ENCODE peak calls at places on chromosome 11, in four cellular contexts. H is Peyer's patch, T is Calu3, O is CD14-positive monocyte. X is an unnamed sample.

GRCh38 chr11:129625930-129626329 is 189.7 kb upstream of the TMEM45B start:
- DNase-seq in H (no peak), T (no peak), O (no peak), X (no peak)

GRCh38 chr11:121722431-121723256 is 269.9 kb upstream of the SORL1-AS1 start:
- DNase-seq in H (no peak), T (peak; percentile 64), O (no peak), X (no peak)

GRCh38 chr11:126391970-126392637 is 36.6 kb downstream of the ST3GAL4 start:
- DNase-seq in H (no peak), T (no peak), O (peak; percentile 62), X (no peak)

GRCh38 chr11:121119444-121119843 is 18.4 kb downstream of the TECTA start:
- DNase-seq in H (no peak), T (no peak), O (no peak), X (no peak)

GRCh38 chr11:126163074-126163700 is 48.3 kb downstream of the RPUSD4 start:
- DNase-seq in H (no peak), T (no peak), O (no peak), X (no peak)

GRCh38 chr11:95671768-95672167 is 117.8 kb downstream of the FAM76B start:
- DNase-seq in H (no peak), T (no peak), O (no peak), X (no peak)

GRCh38 chr11:76526878-76527277 is 82.1 kb downstream of the EMSY start:
- DNase-seq in H (no peak), T (no peak), O (no peak), X (no peak)

GRCh38 chr11:13486926-13487660 is 8.7 kb downstream of the PTH start:
- DNase-seq in H (peak; percentile 45), T (peak; percentile 84), O (peak; percentile 57), X (no peak)

GRCh38 chr11:106482920-106483761 is 405.7 kb downstream of the AASDHPPT start:
- DNase-seq in H (no peak), T (no peak), O (no peak), X (no peak)

GRCh38 chr11:13262096-13262495 is 15.5 kb upstream of the BMAL1 start:
- DNase-seq in H (no peak), T (no peak), O (no peak), X (no peak)

GRCh38 chr11:120032766-120033390 is 105.0 kb downstream of the TRIM29 start:
- DNase-seq in H (no peak), T (no peak), O (no peak), X (no peak)

GRCh38 chr11:74646964-74647363 is 54.6 kb downstream of the POLD3 start:
- DNase-seq in H (no peak), T (no peak), O (no peak), X (no peak)

GRCh38 chr11:45285931-45286632 is at the start of gene SYT13:
- DNase-seq in H (no peak), T (peak; percentile 87), O (no peak), X (no peak)

GRCh38 chr11:6654281-6655019 is 1.2 kb downstream of the DCHS1 start:
- DNase-seq in H (no peak), T (no peak), O (no peak), X (no peak)

GRCh38 chr11:134654161-134654915 is 242.3 kb upstream of the B3GAT1 start:
- DNase-seq in H (no peak), T (no peak), O (peak; percentile 5), X (no peak)

GRCh38 chr11:35412285-35412684 is 7.1 kb downstream of the SLC1A2 start:
- DNase-seq in H (no peak), T (no peak), O (no peak), X (no peak)

GRCh38 chr11:1481483-1481825 is 5.1 kb downstream of the MOB2 start:
- DNase-seq in H (no peak), T (no peak), O (no peak), X (no peak)
- TF ChIP-seq CTCF in H (no peak), T (no peak), O (no peak), X (peak; percentile 33)

GRCh38 chr11:65224939-65225283 is 36.9 kb upstream of the POLA2 start:
- DNase-seq in H (no peak), T (peak; percentile 27), O (no peak), X (no peak)

GRCh38 chr11:65226103-65226442 is 35.7 kb upstream of the POLA2 start:
- DNase-seq in H (no peak), T (no peak), O (peak; percentile 33), X (no peak)

GRCh38 chr11:65223031-65223430 is 38.7 kb upstream of the POLA2 start:
- DNase-seq in H (no peak), T (no peak), O (no peak), X (no peak)

GRCh38 chr11:65227879-65228278 is 33.9 kb upstream of the POLA2 start:
- DNase-seq in H (no peak), T (no peak), O (no peak), X (no peak)

DNA sequence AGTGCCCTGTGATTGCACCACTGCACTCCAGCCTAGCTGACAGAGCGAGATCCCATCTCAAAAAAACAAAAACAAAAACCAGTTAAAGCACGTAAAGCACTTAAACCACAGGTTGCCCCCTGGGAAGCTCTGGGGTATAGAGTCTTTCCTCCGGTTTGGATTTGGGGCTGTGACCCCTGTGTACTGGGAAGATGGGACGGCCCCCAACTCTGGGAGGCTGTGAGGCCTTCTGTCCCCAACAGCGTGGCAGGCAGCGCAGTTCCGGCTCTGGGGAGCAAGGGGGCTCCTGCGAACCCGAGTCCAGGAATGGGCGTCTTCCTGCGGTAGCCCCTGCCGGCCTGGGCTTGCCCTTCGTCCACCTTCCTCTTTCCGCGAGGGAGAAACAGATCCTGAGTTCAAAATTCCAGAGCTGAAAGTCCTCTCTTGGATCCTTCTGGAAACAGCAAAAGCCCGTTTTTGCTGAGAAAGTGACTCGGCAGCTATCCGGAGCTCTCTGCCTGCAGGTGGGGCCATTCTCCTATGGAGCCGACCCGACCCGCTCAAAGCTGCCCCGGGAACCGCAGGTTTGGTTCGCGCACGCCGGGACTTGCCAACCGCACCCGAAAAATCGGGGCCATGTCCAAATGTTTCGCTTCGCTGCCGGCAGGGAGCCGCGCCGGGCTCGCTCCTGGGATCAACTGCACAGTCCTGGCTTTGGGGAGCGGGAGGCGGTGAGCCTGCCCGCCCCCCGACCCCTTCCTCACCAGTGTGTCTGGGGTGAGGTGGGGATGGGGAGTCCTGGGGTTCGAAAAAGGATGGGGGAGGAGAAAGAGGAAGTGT is 36.3 kb upstream of the POLA2 start:
- DNase-seq in H (peak; percentile 64), T (no peak), O (peak; percentile 38), X (no peak)
- TF ChIP-seq CTCF in H (peak; percentile 52), T (no peak), O (peak; percentile 29), X (peak; percentile 82)

DNA sequence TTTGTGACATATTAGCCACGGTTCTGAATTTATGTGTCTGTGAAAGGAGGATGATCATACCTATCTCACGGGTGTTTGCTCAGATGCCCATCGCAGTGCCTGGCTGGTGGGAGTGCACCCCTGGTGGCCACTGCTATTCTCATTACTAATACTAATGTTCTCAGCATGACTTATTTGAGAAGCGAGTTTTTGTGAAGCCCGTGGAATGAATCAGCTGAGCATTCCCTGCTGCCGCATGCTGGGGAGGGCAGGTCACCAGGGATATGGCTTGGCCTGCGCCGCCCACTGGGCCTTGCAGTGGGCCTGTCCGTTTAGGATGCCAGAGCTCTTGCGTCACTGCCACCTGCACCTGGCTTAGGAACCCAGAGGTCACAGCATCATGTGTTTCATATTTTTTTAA is 16.8 kb downstream of the CTTN start:
- DNase-seq in H (no peak), T (no peak), O (no peak), X (no peak)
- TF ChIP-seq CTCF in H (no peak), T (no peak), O (peak; percentile 14), X (peak; percentile 77)

DNA sequence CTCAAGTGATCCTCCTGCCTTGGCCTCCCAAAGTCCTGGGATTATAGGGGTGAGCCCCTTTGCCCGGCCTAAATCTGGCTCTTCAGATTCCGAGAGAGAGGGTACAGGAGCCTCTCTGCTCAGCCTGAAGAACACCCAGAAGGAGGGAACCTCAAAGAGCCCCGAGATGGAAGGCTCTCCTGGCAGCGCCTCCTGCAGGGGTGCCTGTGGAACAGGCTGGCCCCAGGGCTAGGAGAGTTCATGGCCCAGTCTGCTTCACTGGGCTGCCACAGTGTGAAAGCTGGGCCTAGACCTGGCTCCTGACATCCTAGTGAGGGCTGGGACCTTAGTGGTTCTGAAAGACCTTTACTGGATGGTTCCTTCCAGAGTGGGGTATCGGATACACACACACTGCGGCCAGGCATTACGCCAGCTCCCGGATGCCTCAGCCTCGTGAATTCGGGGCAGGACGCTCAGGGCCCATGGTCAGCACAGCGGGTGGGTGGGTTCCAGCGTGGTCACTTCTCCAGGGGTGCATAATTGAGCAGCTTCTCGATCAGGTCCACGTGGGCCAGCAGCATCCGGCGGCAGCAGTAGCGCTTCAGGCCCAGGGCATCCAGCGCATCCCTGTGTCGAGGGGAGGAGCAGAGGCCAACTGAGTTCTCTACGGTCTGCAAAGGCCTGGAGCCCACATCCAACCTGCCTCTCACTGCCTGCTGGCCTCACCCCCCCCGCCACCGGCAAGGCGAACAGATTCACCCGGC is 2.3 kb downstream of the POLR2L start:
- DNase-seq in H (no peak), T (no peak), O (no peak), X (no peak)
- TF ChIP-seq CTCF in H (peak; percentile 15), T (no peak), O (peak; percentile 57), X (peak; percentile 67)

DNA sequence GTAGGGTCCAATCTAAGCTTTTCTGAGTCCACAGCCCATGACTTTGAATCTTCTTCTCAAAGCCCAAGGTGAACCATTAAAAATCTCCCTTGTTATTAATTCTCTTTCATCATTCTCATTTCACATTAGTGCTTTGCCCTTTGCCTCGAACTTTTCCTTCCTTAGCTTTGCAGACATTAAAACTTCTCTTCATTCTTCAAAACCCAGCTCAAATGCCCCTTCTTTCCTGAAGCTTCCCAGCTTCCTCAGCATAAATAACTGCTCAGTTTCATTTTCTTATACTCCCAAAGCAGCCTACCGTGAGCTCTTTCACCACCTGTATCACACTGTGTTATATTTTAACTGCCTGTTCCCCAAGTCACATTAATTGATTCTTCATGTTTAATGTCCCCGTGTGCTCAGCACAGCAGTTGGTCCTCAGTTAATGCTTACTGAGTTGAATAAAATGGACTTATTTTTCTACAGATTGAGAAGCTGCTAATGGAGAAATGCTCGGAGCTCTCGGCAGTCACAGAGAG is 62.0 kb downstream of the INSC start:
- DNase-seq in H (no peak), T (no peak), O (no peak), X (no peak)
- TF ChIP-seq CTCF in H (no peak), T (no peak), O (no peak), X (no peak)